ENCODE peak calls at places on chromosomes 7 and 10, in four cellular contexts. One of them, this sample, is unnamed.

GRCh38 chr7:99953649-99954048 is 22.2 kb downstream of the AZGP1 start:
- DNase-seq in NCI-H460: peak; percentile 23
- DNase-seq in stimulated activated CD4-positive, alpha-beta T cell treated with anti-CD3 and anti-CD28 coated beads, Interleukin-1b, Interleukin-23, amount 100 ng/mL, for 48 hours: peak; percentile 29
- DNase-seq in globus pallidus: no peak
- DNase-seq in this sample: peak; percentile 32

GRCh38 chr10:66788142-66788541 is 137.7 kb upstream of the LRRTM3 start:
- DNase-seq in stimulated activated CD4-positive, alpha-beta T cell treated with anti-CD3 and anti-CD28 coated beads, Interleukin-1b, Interleukin-23, amount 100 ng/mL, for 48 hours: no peak
- DNase-seq in globus pallidus: no peak
- DNase-seq in NCI-H460: no peak
- DNase-seq in this sample: no peak

GRCh38 chr7:460374-461117 is 59.1 kb downstream of the PDGFA start:
- DNase-seq in globus pallidus: no peak
- DNase-seq in NCI-H460: no peak
- DNase-seq in stimulated activated CD4-positive, alpha-beta T cell treated with anti-CD3 and anti-CD28 coated beads, Interleukin-1b, Interleukin-23, amount 100 ng/mL, for 48 hours: no peak
- DNase-seq in this sample: no peak

GRCh38 chr7:156612930-156613329 is 27.6 kb upstream of the RNF32 start:
- DNase-seq in stimulated activated CD4-positive, alpha-beta T cell treated with anti-CD3 and anti-CD28 coated beads, Interleukin-1b, Interleukin-23, amount 100 ng/mL, for 48 hours: peak; percentile 86
- DNase-seq in NCI-H460: no peak
- DNase-seq in globus pallidus: no peak
- DNase-seq in this sample: no peak

GRCh38 chr10:82680688-82681087 is 805.7 kb downstream of the NRG3 start:
- DNase-seq in NCI-H460: no peak
- DNase-seq in globus pallidus: peak; percentile 10
- DNase-seq in stimulated activated CD4-positive, alpha-beta T cell treated with anti-CD3 and anti-CD28 coated beads, Interleukin-1b, Interleukin-23, amount 100 ng/mL, for 48 hours: no peak
- DNase-seq in this sample: no peak

GRCh38 chr10:70265032-70265689 is 18.6 kb downstream of the NPFFR1 start:
- DNase-seq in NCI-H460: no peak
- DNase-seq in globus pallidus: peak; percentile 48
- DNase-seq in stimulated activated CD4-positive, alpha-beta T cell treated with anti-CD3 and anti-CD28 coated beads, Interleukin-1b, Interleukin-23, amount 100 ng/mL, for 48 hours: no peak
- DNase-seq in this sample: no peak

GRCh38 chr10:6729071-6729773 is 149.1 kb upstream of the PRKCQ start:
- DNase-seq in NCI-H460: no peak
- DNase-seq in stimulated activated CD4-positive, alpha-beta T cell treated with anti-CD3 and anti-CD28 coated beads, Interleukin-1b, Interleukin-23, amount 100 ng/mL, for 48 hours: no peak
- DNase-seq in globus pallidus: no peak
- DNase-seq in this sample: no peak

GRCh38 chr10:77301305-77301730 is 336.3 kb downstream of the KCNMA1 start:
- DNase-seq in globus pallidus: no peak
- DNase-seq in stimulated activated CD4-positive, alpha-beta T cell treated with anti-CD3 and anti-CD28 coated beads, Interleukin-1b, Interleukin-23, amount 100 ng/mL, for 48 hours: no peak
- DNase-seq in NCI-H460: no peak
- DNase-seq in this sample: no peak